ENCODE peak calls at places on chromosomes 1 and 21, in eight cellular contexts. One of them, this sample, is unnamed.
A peak's percentile ranks its signal among the peaks of the same experiment; 100 is the strongest.

GRCh38 chr1:93779540-93780121 is 98.0 kb upstream of the BCAR3 start:
- DNase-seq in hepatocyte: no peak
- DNase-seq in CD4-positive, alpha-beta T cell: no peak
- DNase-seq in uterus: no peak
- DNase-seq in MM.1S: no peak
- DNase-seq in suprapubic skin: no peak
- DNase-seq in upper lobe of right lung: no peak
- DNase-seq in heart left ventricle: no peak
- DNase-seq in this sample: no peak

GRCh38 chr21:45478115-45478801 is 64.0 kb downstream of the SLC19A1 start:
- DNase-seq in CD4-positive, alpha-beta T cell: peak; percentile 65
- DNase-seq in suprapubic skin: no peak
- DNase-seq in hepatocyte: peak; percentile 82
- DNase-seq in heart left ventricle: peak; percentile 86
- DNase-seq in upper lobe of right lung: peak; percentile 82
- DNase-seq in uterus: peak; percentile 73
- DNase-seq in MM.1S: peak; percentile 71
- DNase-seq in this sample: peak; percentile 43

GRCh38 chr1:64965239-64966157 is 851 bp downstream of the JAK1 start:
- DNase-seq in MM.1S: peak; percentile 86
- DNase-seq in uterus: peak; percentile 59
- DNase-seq in CD4-positive, alpha-beta T cell: peak; percentile 72
- DNase-seq in suprapubic skin: peak; percentile 88
- DNase-seq in upper lobe of right lung: peak; percentile 86
- DNase-seq in heart left ventricle: peak; percentile 87
- DNase-seq in hepatocyte: peak; percentile 81
- DNase-seq in this sample: peak; percentile 26

GRCh38 chr1:13707211-13707610 is 7.2 kb downstream of the PRDM2 start:
- DNase-seq in upper lobe of right lung: no peak
- DNase-seq in heart left ventricle: no peak
- DNase-seq in MM.1S: no peak
- DNase-seq in uterus: no peak
- DNase-seq in suprapubic skin: no peak
- DNase-seq in hepatocyte: no peak
- DNase-seq in CD4-positive, alpha-beta T cell: no peak
- DNase-seq in this sample: no peak

GRCh38 chr1:56304975-56305374 is 274.4 kb downstream of the PLPP3 start:
- DNase-seq in upper lobe of right lung: no peak
- DNase-seq in MM.1S: no peak
- DNase-seq in heart left ventricle: no peak
- DNase-seq in CD4-positive, alpha-beta T cell: no peak
- DNase-seq in uterus: peak; percentile 58
- DNase-seq in hepatocyte: peak; percentile 35
- DNase-seq in suprapubic skin: no peak
- DNase-seq in this sample: no peak

GRCh38 chr1:247576514-247576913 is 11.6 kb upstream of the OR2G2 start:
- DNase-seq in hepatocyte: no peak
- DNase-seq in CD4-positive, alpha-beta T cell: no peak
- DNase-seq in MM.1S: peak; percentile 45
- DNase-seq in suprapubic skin: no peak
- DNase-seq in upper lobe of right lung: no peak
- DNase-seq in heart left ventricle: no peak
- DNase-seq in uterus: no peak
- DNase-seq in this sample: no peak

GRCh38 chr1:207414606-207415108 is 39.5 kb upstream of the CR2 start:
- DNase-seq in MM.1S: peak; percentile 82
- DNase-seq in CD4-positive, alpha-beta T cell: no peak
- DNase-seq in uterus: no peak
- DNase-seq in heart left ventricle: no peak
- DNase-seq in hepatocyte: no peak
- DNase-seq in suprapubic skin: no peak
- DNase-seq in upper lobe of right lung: no peak
- DNase-seq in this sample: no peak

GRCh38 chr1:33660244-33660643 is 187.8 kb downstream of the ZSCAN20 start:
- DNase-seq in upper lobe of right lung: no peak
- DNase-seq in MM.1S: no peak
- DNase-seq in suprapubic skin: no peak
- DNase-seq in uterus: no peak
- DNase-seq in heart left ventricle: no peak
- DNase-seq in CD4-positive, alpha-beta T cell: no peak
- DNase-seq in hepatocyte: no peak
- DNase-seq in this sample: no peak

GRCh38 chr1:55522353-55522903 is 307.3 kb upstream of the USP24 start:
- DNase-seq in hepatocyte: no peak
- DNase-seq in MM.1S: no peak
- DNase-seq in upper lobe of right lung: no peak
- DNase-seq in heart left ventricle: no peak
- DNase-seq in suprapubic skin: no peak
- DNase-seq in uterus: peak; percentile 24
- DNase-seq in CD4-positive, alpha-beta T cell: no peak
- DNase-seq in this sample: no peak

GRCh38 chr1:77926561-77927357 is 38.3 kb downstream of the NEXN start:
- DNase-seq in hepatocyte: no peak
- DNase-seq in CD4-positive, alpha-beta T cell: no peak
- DNase-seq in upper lobe of right lung: no peak
- DNase-seq in heart left ventricle: no peak
- DNase-seq in uterus: no peak
- DNase-seq in MM.1S: peak; percentile 33
- DNase-seq in suprapubic skin: no peak
- DNase-seq in this sample: no peak

GRCh38 chr1:115706774-115707425 is 61.6 kb downstream of the CASQ2 start:
- DNase-seq in uterus: no peak
- DNase-seq in hepatocyte: peak; percentile 72
- DNase-seq in upper lobe of right lung: no peak
- DNase-seq in CD4-positive, alpha-beta T cell: no peak
- DNase-seq in suprapubic skin: no peak
- DNase-seq in heart left ventricle: no peak
- DNase-seq in MM.1S: peak; percentile 8
- DNase-seq in this sample: no peak

GRCh38 chr21:26116456-26117011 is 54.0 kb downstream of the APP start:
- DNase-seq in hepatocyte: peak; percentile 14
- DNase-seq in suprapubic skin: no peak
- DNase-seq in heart left ventricle: no peak
- DNase-seq in CD4-positive, alpha-beta T cell: no peak
- DNase-seq in upper lobe of right lung: no peak
- DNase-seq in uterus: no peak
- DNase-seq in MM.1S: no peak
- DNase-seq in this sample: no peak

GRCh38 chr1:12690156-12690555 is 25.8 kb upstream of the AADACL3 start:
- DNase-seq in uterus: no peak
- DNase-seq in MM.1S: no peak
- DNase-seq in suprapubic skin: no peak
- DNase-seq in upper lobe of right lung: no peak
- DNase-seq in heart left ventricle: no peak
- DNase-seq in CD4-positive, alpha-beta T cell: no peak
- DNase-seq in hepatocyte: no peak
- DNase-seq in this sample: no peak
- TF ChIP-seq CTCF in uterus: no peak
- TF ChIP-seq CTCF in MM.1S: no peak
- TF ChIP-seq CTCF in suprapubic skin: no peak
- TF ChIP-seq CTCF in upper lobe of right lung: no peak
- TF ChIP-seq CTCF in heart left ventricle: no peak
- TF ChIP-seq CTCF in CD4-positive, alpha-beta T cell: no peak
- TF ChIP-seq CTCF in hepatocyte: no peak
- TF ChIP-seq CTCF in this sample: no peak

GRCh38 chr1:217140041-217140901 is 417.0 kb upstream of the ESRRG start:
- DNase-seq in uterus: no peak
- DNase-seq in hepatocyte: no peak
- DNase-seq in upper lobe of right lung: no peak
- DNase-seq in CD4-positive, alpha-beta T cell: no peak
- DNase-seq in heart left ventricle: no peak
- DNase-seq in suprapubic skin: no peak
- DNase-seq in MM.1S: no peak
- DNase-seq in this sample: no peak
- H3K9me3 ChIP-seq in uterus: no peaks in the 10 kb centered on the region
- H3K9me3 ChIP-seq in hepatocyte: no peaks in the 10 kb centered on the region
- H3K9me3 ChIP-seq in upper lobe of right lung: no peaks in the 10 kb centered on the region
- H3K9me3 ChIP-seq in CD4-positive, alpha-beta T cell: no peaks in the 10 kb centered on the region
- H3K9me3 ChIP-seq in heart left ventricle: no peaks in the 10 kb centered on the region
- H3K9me3 ChIP-seq in suprapubic skin: peaks cover 8% of the 10 kb centered on the region
- H3K9me3 ChIP-seq in MM.1S: no peaks in the 10 kb centered on the region
- H3K9me3 ChIP-seq in this sample: no peaks in the 10 kb centered on the region

GRCh38 chr1:18719786-18720436 is 89.3 kb downstream of the PAX7 start:
- DNase-seq in suprapubic skin: no peak
- DNase-seq in MM.1S: no peak
- DNase-seq in uterus: no peak
- DNase-seq in CD4-positive, alpha-beta T cell: no peak
- DNase-seq in hepatocyte: peak; percentile 35
- DNase-seq in upper lobe of right lung: no peak
- DNase-seq in heart left ventricle: no peak
- DNase-seq in this sample: no peak
- H3K27ac ChIP-seq in suprapubic skin: no peak overlapping the region
- H3K27ac ChIP-seq in MM.1S: no peak overlapping the region
- H3K27ac ChIP-seq in uterus: no peak overlapping the region
- H3K27ac ChIP-seq in CD4-positive, alpha-beta T cell: no peak overlapping the region
- H3K27ac ChIP-seq in hepatocyte: no peak overlapping the region
- H3K27ac ChIP-seq in upper lobe of right lung: no peak overlapping the region
- H3K27ac ChIP-seq in heart left ventricle: no peak overlapping the region
- H3K27ac ChIP-seq in this sample: no peak overlapping the region

DNA sequence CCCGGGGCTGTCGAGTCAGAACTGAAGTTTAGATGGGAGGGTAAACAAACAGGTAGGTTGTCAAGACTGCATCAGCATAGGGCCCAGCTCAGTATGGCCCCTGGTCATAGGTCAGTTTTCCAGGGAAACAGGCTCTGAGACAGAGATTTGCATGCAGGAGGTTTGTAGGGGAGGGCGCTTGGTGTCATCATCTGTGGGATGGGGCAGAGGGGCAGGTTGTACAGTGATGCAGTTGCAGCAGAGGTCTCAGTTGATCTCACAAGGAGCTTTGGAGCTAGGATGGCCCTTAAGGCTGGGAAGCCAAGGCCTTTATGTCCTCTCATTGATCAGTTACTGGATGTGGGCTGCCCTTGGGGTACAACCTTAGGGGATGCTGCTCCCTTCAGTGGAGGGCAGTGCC is 38.5 kb upstream of the KCNA10 start:
- DNase-seq in CD4-positive, alpha-beta T cell: no peak
- DNase-seq in heart left ventricle: no peak
- DNase-seq in upper lobe of right lung: no peak
- DNase-seq in hepatocyte: no peak
- DNase-seq in uterus: no peak
- DNase-seq in MM.1S: no peak
- DNase-seq in suprapubic skin: no peak
- DNase-seq in this sample: no peak
- TF ChIP-seq CTCF in CD4-positive, alpha-beta T cell: no peak
- TF ChIP-seq CTCF in heart left ventricle: no peak
- TF ChIP-seq CTCF in upper lobe of right lung: no peak
- TF ChIP-seq CTCF in hepatocyte: no peak
- TF ChIP-seq CTCF in uterus: no peak
- TF ChIP-seq CTCF in MM.1S: no peak
- TF ChIP-seq CTCF in suprapubic skin: no peak
- TF ChIP-seq CTCF in this sample: no peak

GRCh38 chr1:225945564-225945963 is 4.5 kb upstream of the LEFTY2 start:
- DNase-seq in heart left ventricle: no peak
- DNase-seq in uterus: no peak
- DNase-seq in suprapubic skin: no peak
- DNase-seq in CD4-positive, alpha-beta T cell: no peak
- DNase-seq in MM.1S: no peak
- DNase-seq in hepatocyte: no peak
- DNase-seq in upper lobe of right lung: no peak
- DNase-seq in this sample: no peak
- H3K9me3 ChIP-seq in heart left ventricle: no peaks in the 10 kb centered on the region
- H3K9me3 ChIP-seq in uterus: no peaks in the 10 kb centered on the region
- H3K9me3 ChIP-seq in suprapubic skin: no peaks in the 10 kb centered on the region
- H3K9me3 ChIP-seq in CD4-positive, alpha-beta T cell: no peaks in the 10 kb centered on the region
- H3K9me3 ChIP-seq in MM.1S: no peaks in the 10 kb centered on the region
- H3K9me3 ChIP-seq in hepatocyte: no peaks in the 10 kb centered on the region
- H3K9me3 ChIP-seq in upper lobe of right lung: no peaks in the 10 kb centered on the region
- H3K9me3 ChIP-seq in this sample: no peaks in the 10 kb centered on the region

This sample was measured in thoracic aorta.